ENCODE peak calls at places on chromosomes 12 and 14, in ten cellular contexts. J is stimulated activated CD4-positive, alpha-beta T cell treated with anti-CD3 and anti-CD28 coated beads, Interleukin-15, amount 100 ng/mL, for 1 hour; O is astrocyte of the spinal cord; X is activated effector memory CD4-positive, alpha-beta T cell treated with Interleukin-2 at 50 U/mL for 16 hours; K is Calu3; U is progenitor cell of endocrine pancreas; B is CD4-positive, CD25-positive, alpha-beta regulatory T cell; D is body of pancreas; R is cardiac muscle cell; A is SW 1271. W is an unnamed sample.

GRCh38 chr14:82710257-82710841 is 1176.7 kb upstream of the SEL1L start:
- DNase-seq in J (no peak), O (peak), X (no peak), K (peak), U (peak), B (no peak), D (peak), R (peak), A (no peak), W (no peak)

GRCh38 chr12:14902465-14902864 is 16.8 kb upstream of the MGP start:
- DNase-seq in J (no peak), O (peak), X (no peak), K (no peak), U (no peak), B (no peak), D (no peak), R (peak), A (no peak), W (no peak)

GRCh38 chr12:7450667-7451066 is 6.7 kb upstream of the CD163L1 start:
- DNase-seq in J (no peak), O (no peak), X (no peak), K (no peak), U (no peak), B (no peak), D (no peak), R (no peak), A (no peak), W (no peak)

GRCh38 chr12:2332266-2332665 is 279.5 kb downstream of the CACNA1C start:
- DNase-seq in J (no peak), O (peak), X (no peak), K (no peak), U (no peak), B (no peak), D (no peak), R (peak), A (no peak), W (no peak)

GRCh38 chr12:93857917-93858513 is 180.8 kb downstream of the CRADD start:
- DNase-seq in J (no peak), O (no peak), X (no peak), K (no peak), U (no peak), B (no peak), D (no peak), R (peak), A (no peak), W (no peak)

GRCh38 chr12:114933428-114934160 is 249.6 kb upstream of the TBX3 start:
- DNase-seq in J (no peak), O (peak), X (no peak), K (no peak), U (no peak), B (no peak), D (no peak), R (peak), A (peak), W (no peak)

GRCh38 chr14:26381405-26381804 is 216.4 kb downstream of the NOVA1 start:
- DNase-seq in J (no peak), O (no peak), X (no peak), K (no peak), U (no peak), B (no peak), D (no peak), R (no peak), A (no peak), W (no peak)

GRCh38 chr12:2891240-2892053 is 756 bp downstream of the TULP3 start:
- DNase-seq in J (no peak), O (peak), X (no peak), K (peak), U (peak), B (no peak), D (peak), R (peak), A (no peak), W (peak)

GRCh38 chr14:90534091-90534837 is 137.4 kb downstream of the CALM1 start:
- DNase-seq in J (no peak), O (peak), X (no peak), K (no peak), U (no peak), B (no peak), D (no peak), R (peak), A (no peak), W (no peak)

GRCh38 chr12:57138526-57139272 is 8.7 kb downstream of the LRP1-AS start:
- DNase-seq in J (no peak), O (no peak), X (no peak), K (no peak), U (no peak), B (no peak), D (peak), R (peak), A (no peak), W (peak)

GRCh38 chr14:105100931-105101330 is 35.7 kb upstream of the GPR132 start:
- DNase-seq in J (no peak), O (no peak), X (no peak), K (no peak), U (no peak), B (no peak), D (no peak), R (no peak), A (no peak), W (no peak)

GRCh38 chr12:57429473-57430116 is 1.2 kb downstream of the R3HDM2 start:
- DNase-seq in J (no peak), O (no peak), X (no peak), K (no peak), U (no peak), B (no peak), D (no peak), R (peak), A (no peak), W (peak)

GRCh38 chr14:50831704-50832130 is 755 bp upstream of the NIN start:
- DNase-seq in J (no peak), O (peak), X (no peak), K (peak), U (no peak), B (no peak), D (no peak), R (no peak), A (no peak), W (no peak)

GRCh38 chr12:690466-690865 is 27.2 kb upstream of the NINJ2 start:
- DNase-seq in J (no peak), O (no peak), X (no peak), K (no peak), U (no peak), B (no peak), D (no peak), R (no peak), A (no peak), W (no peak)

GRCh38 chr12:5948696-5949095 is 3.6 kb upstream of the ANO2 start:
- DNase-seq in J (no peak), O (no peak), X (no peak), K (no peak), U (no peak), B (no peak), D (no peak), R (no peak), A (no peak), W (no peak)

GRCh38 chr14:91412939-91413338 is 4.7 kb downstream of the CCDC88C start:
- DNase-seq in J (no peak), O (no peak), X (no peak), K (no peak), U (no peak), B (no peak), D (no peak), R (no peak), A (no peak), W (no peak)

GRCh38 chr14:71086571-71086970 is 179.3 kb downstream of the PCNX1 start:
- DNase-seq in J (no peak), O (no peak), X (no peak), K (no peak), U (no peak), B (no peak), D (no peak), R (no peak), A (no peak), W (no peak)

GRCh38 chr12:29681996-29682534 is 101.7 kb downstream of the TMTC1 start:
- DNase-seq in J (no peak), O (peak), X (no peak), K (no peak), U (no peak), B (no peak), D (no peak), R (no peak), A (no peak), W (no peak)

GRCh38 chr14:97575677-97576076 is 778.5 kb downstream of the VRK1 start:
- DNase-seq in J (no peak), O (no peak), X (no peak), K (no peak), U (no peak), B (no peak), D (no peak), R (no peak), A (no peak), W (no peak)

GRCh38 chr12:122889658-122890561 is 6.0 kb downstream of the VPS37B start:
- DNase-seq in J (no peak), O (no peak), X (no peak), K (no peak), U (no peak), B (no peak), D (no peak), R (no peak), A (no peak), W (peak)

GRCh38 chr12:59040651-59041050 is 120.3 kb upstream of the LRIG3 start:
- DNase-seq in J (no peak), O (peak), X (no peak), K (no peak), U (no peak), B (no peak), D (no peak), R (peak), A (no peak), W (no peak)

GRCh38 chr14:21454843-21455550 is 926 bp downstream of the CHD8 start:
- DNase-seq in J (no peak), O (no peak), X (no peak), K (no peak), U (no peak), B (no peak), D (no peak), R (no peak), A (no peak), W (no peak)

GRCh38 chr12:5492562-5492961 is 60.7 kb downstream of the NTF3 start:
- DNase-seq in J (no peak), O (no peak), X (no peak), K (no peak), U (no peak), B (no peak), D (no peak), R (no peak), A (no peak), W (no peak)

GRCh38 chr12:98422809-98423208 is 92.6 kb upstream of the TMPO start:
- DNase-seq in J (no peak), O (no peak), X (no peak), K (peak), U (no peak), B (no peak), D (no peak), R (no peak), A (no peak), W (no peak)

GRCh38 chr14:69877492-69877891 is 1.7 kb upstream of the SMOC1 start:
- DNase-seq in J (no peak), O (peak), X (no peak), K (no peak), U (no peak), B (no peak), D (no peak), R (peak), A (no peak), W (no peak)

GRCh38 chr14:100108840-100109593 is 43.8 kb downstream of the EVL start:
- DNase-seq in J (no peak), O (no peak), X (no peak), K (no peak), U (no peak), B (no peak), D (no peak), R (peak), A (no peak), W (no peak)

GRCh38 chr12:47214771-47215170 is 135.0 kb upstream of the AMIGO2 start:
- DNase-seq in J (no peak), O (no peak), X (no peak), K (no peak), U (no peak), B (no peak), D (no peak), R (no peak), A (no peak), W (no peak)

GRCh38 chr12:124621296-124621660 is 53.9 kb upstream of the NCOR2 start:
- DNase-seq in J (no peak), O (peak), X (no peak), K (no peak), U (no peak), B (no peak), D (peak), R (peak), A (no peak), W (no peak)

GRCh38 chr14:37591941-37592287 is 3.1 kb downstream of the FOXA1 start:
- DNase-seq in J (no peak), O (no peak), X (no peak), K (no peak), U (no peak), B (no peak), D (no peak), R (no peak), A (no peak), W (no peak)

GRCh38 chr12:104953323-104953722 is 4.8 kb downstream of the SLC41A2 start:
- DNase-seq in J (no peak), O (no peak), X (no peak), K (peak), U (no peak), B (no peak), D (peak), R (no peak), A (no peak), W (no peak)

GRCh38 chr12:40829738-40830144 is 137.5 kb downstream of the CNTN1 start:
- DNase-seq in J (no peak), O (peak), X (no peak), K (no peak), U (no peak), B (no peak), D (no peak), R (no peak), A (no peak), W (no peak)

GRCh38 chr12:99914206-99914605 is 70.5 kb downstream of the ANKS1B start:
- DNase-seq in J (no peak), O (no peak), X (no peak), K (no peak), U (no peak), B (no peak), D (no peak), R (no peak), A (no peak), W (no peak)

GRCh38 chr12:74145328-74145727 is 392.3 kb upstream of the ATXN7L3B start:
- DNase-seq in J (no peak), O (no peak), X (no peak), K (no peak), U (no peak), B (no peak), D (no peak), R (no peak), A (no peak), W (no peak)

GRCh38 chr12:96193725-96194571 is at the start of gene ELK3:
- DNase-seq in J (peak), O (peak), X (peak), K (peak), U (peak), B (peak), D (peak), R (peak), A (no peak), W (peak)

GRCh38 chr14:98564006-98564405 is 708.0 kb downstream of the BCL11B start:
- DNase-seq in J (no peak), O (no peak), X (no peak), K (no peak), U (no peak), B (no peak), D (no peak), R (no peak), A (no peak), W (no peak)

W was measured in Peyer's patch.